ENCODE peak calls at places on chromosomes 12 and 14, in nine cellular contexts. One of them, this sample, is unnamed. For H3K9me2 and H3K36me3, the result is how much of the 10 kb centered on the place peaks cover.

GRCh38 chr12:49264466-49264872 is 413 bp upstream of the TUBA1C start:
- DNase-seq in OCI-LY7: peak
- DNase-seq in Karpas-422: peak
- DNase-seq in GM23248: peak
- DNase-seq in PC-3: no peak
- DNase-seq in SK-N-SH: no peak
- DNase-seq in HCT116: no peak
- DNase-seq in PC-9: no peak
- DNase-seq in hepatocyte: peak
- DNase-seq in this sample: peak

GRCh38 chr12:108400060-108400459 is 60.9 kb upstream of the CMKLR1 start:
- DNase-seq in hepatocyte: no peak
- DNase-seq in OCI-LY7: no peak
- DNase-seq in HCT116: no peak
- DNase-seq in PC-9: no peak
- DNase-seq in SK-N-SH: peak
- DNase-seq in Karpas-422: no peak
- DNase-seq in PC-3: no peak
- DNase-seq in GM23248: no peak
- DNase-seq in this sample: no peak

GRCh38 chr14:57732886-57733285 is 133.0 kb downstream of the SLC35F4 start:
- DNase-seq in hepatocyte: peak
- DNase-seq in SK-N-SH: no peak
- DNase-seq in OCI-LY7: no peak
- DNase-seq in GM23248: peak
- DNase-seq in PC-9: no peak
- DNase-seq in HCT116: no peak
- DNase-seq in Karpas-422: no peak
- DNase-seq in PC-3: peak
- DNase-seq in this sample: no peak

GRCh38 chr14:53356361-53357150 is 203.4 kb upstream of the DDHD1 start:
- DNase-seq in HCT116: no peak
- DNase-seq in hepatocyte: no peak
- DNase-seq in PC-3: no peak
- DNase-seq in OCI-LY7: no peak
- DNase-seq in GM23248: peak
- DNase-seq in PC-9: no peak
- DNase-seq in Karpas-422: no peak
- DNase-seq in SK-N-SH: no peak
- DNase-seq in this sample: no peak

GRCh38 chr14:66000771-66001170 is 485.4 kb upstream of the CCDC196 start:
- DNase-seq in OCI-LY7: no peak
- DNase-seq in hepatocyte: no peak
- DNase-seq in PC-3: peak
- DNase-seq in GM23248: no peak
- DNase-seq in PC-9: no peak
- DNase-seq in Karpas-422: no peak
- DNase-seq in SK-N-SH: no peak
- DNase-seq in HCT116: no peak
- DNase-seq in this sample: no peak

GRCh38 chr14:33057585-33057984 is 118.9 kb downstream of the NPAS3 start:
- DNase-seq in SK-N-SH: no peak
- DNase-seq in OCI-LY7: no peak
- DNase-seq in PC-9: no peak
- DNase-seq in GM23248: no peak
- DNase-seq in PC-3: peak
- DNase-seq in Karpas-422: no peak
- DNase-seq in HCT116: no peak
- DNase-seq in hepatocyte: no peak
- DNase-seq in this sample: no peak

GRCh38 chr14:77109656-77110055 is 11.6 kb downstream of the CIPC start:
- DNase-seq in SK-N-SH: no peak
- DNase-seq in Karpas-422: no peak
- DNase-seq in PC-9: no peak
- DNase-seq in hepatocyte: no peak
- DNase-seq in GM23248: no peak
- DNase-seq in PC-3: no peak
- DNase-seq in HCT116: no peak
- DNase-seq in OCI-LY7: no peak
- DNase-seq in this sample: no peak

GRCh38 chr12:9365296-9365695 is 157.1 kb upstream of the PZP start:
- DNase-seq in hepatocyte: no peak
- DNase-seq in PC-3: no peak
- DNase-seq in HCT116: no peak
- DNase-seq in PC-9: no peak
- DNase-seq in GM23248: peak
- DNase-seq in Karpas-422: no peak
- DNase-seq in SK-N-SH: no peak
- DNase-seq in OCI-LY7: no peak
- DNase-seq in this sample: no peak

GRCh38 chr12:48934312-48934706 is 9.0 kb upstream of the FKBP11 start:
- DNase-seq in HCT116: no peak
- DNase-seq in Karpas-422: no peak
- DNase-seq in PC-9: no peak
- DNase-seq in SK-N-SH: peak
- DNase-seq in GM23248: no peak
- DNase-seq in PC-3: peak
- DNase-seq in OCI-LY7: no peak
- DNase-seq in hepatocyte: no peak
- DNase-seq in this sample: peak

GRCh38 chr14:71555654-71556559 is 376.3 kb upstream of the RGS6 start:
- DNase-seq in Karpas-422: no peak
- DNase-seq in OCI-LY7: peak
- DNase-seq in SK-N-SH: no peak
- DNase-seq in PC-3: no peak
- DNase-seq in hepatocyte: peak
- DNase-seq in PC-9: no peak
- DNase-seq in GM23248: peak
- DNase-seq in HCT116: no peak
- DNase-seq in this sample: peak

GRCh38 chr12:3973939-3974644 is 100.9 kb upstream of the PARP11 start:
- DNase-seq in GM23248: no peak
- DNase-seq in SK-N-SH: no peak
- DNase-seq in hepatocyte: no peak
- DNase-seq in HCT116: no peak
- DNase-seq in Karpas-422: no peak
- DNase-seq in PC-3: no peak
- DNase-seq in OCI-LY7: no peak
- DNase-seq in PC-9: no peak
- DNase-seq in this sample: no peak

GRCh38 chr12:99119943-99120342 is 474.9 kb downstream of the APAF1 start:
- DNase-seq in SK-N-SH: no peak
- DNase-seq in PC-9: no peak
- DNase-seq in HCT116: no peak
- DNase-seq in GM23248: no peak
- DNase-seq in OCI-LY7: no peak
- DNase-seq in PC-3: no peak
- DNase-seq in hepatocyte: no peak
- DNase-seq in Karpas-422: no peak
- DNase-seq in this sample: no peak

GRCh38 chr14:66395300-66395699 is 90.9 kb upstream of the CCDC196 start:
- DNase-seq in OCI-LY7: no peak
- DNase-seq in PC-3: peak
- DNase-seq in GM23248: no peak
- DNase-seq in SK-N-SH: no peak
- DNase-seq in PC-9: peak
- DNase-seq in hepatocyte: no peak
- DNase-seq in Karpas-422: no peak
- DNase-seq in HCT116: no peak
- DNase-seq in this sample: peak

GRCh38 chr14:51210594-51210993 is 29.5 kb upstream of the TMX1 start:
- DNase-seq in PC-9: no peak
- DNase-seq in HCT116: no peak
- DNase-seq in Karpas-422: no peak
- DNase-seq in SK-N-SH: no peak
- DNase-seq in PC-3: no peak
- DNase-seq in OCI-LY7: no peak
- DNase-seq in GM23248: no peak
- DNase-seq in hepatocyte: no peak
- DNase-seq in this sample: no peak

GRCh38 chr12:69330475-69331473 is 17.4 kb upstream of the LYZ start:
- DNase-seq in hepatocyte: peak
- DNase-seq in SK-N-SH: peak
- DNase-seq in Karpas-422: peak
- DNase-seq in PC-3: peak
- DNase-seq in OCI-LY7: peak
- DNase-seq in PC-9: no peak
- DNase-seq in HCT116: no peak
- DNase-seq in GM23248: peak
- DNase-seq in this sample: peak

GRCh38 chr12:109795023-109795422 is 38.2 kb downstream of the TRPV4 start:
- DNase-seq in PC-3: peak
- DNase-seq in Karpas-422: no peak
- DNase-seq in OCI-LY7: no peak
- DNase-seq in PC-9: peak
- DNase-seq in hepatocyte: no peak
- DNase-seq in SK-N-SH: no peak
- DNase-seq in GM23248: peak
- DNase-seq in HCT116: no peak
- DNase-seq in this sample: no peak

GRCh38 chr14:98462908-98463307 is 809.1 kb downstream of the BCL11B start:
- DNase-seq in HCT116: no peak
- DNase-seq in SK-N-SH: no peak
- DNase-seq in PC-3: no peak
- DNase-seq in GM23248: no peak
- DNase-seq in OCI-LY7: no peak
- DNase-seq in hepatocyte: no peak
- DNase-seq in Karpas-422: no peak
- DNase-seq in PC-9: no peak
- DNase-seq in this sample: no peak

DNA sequence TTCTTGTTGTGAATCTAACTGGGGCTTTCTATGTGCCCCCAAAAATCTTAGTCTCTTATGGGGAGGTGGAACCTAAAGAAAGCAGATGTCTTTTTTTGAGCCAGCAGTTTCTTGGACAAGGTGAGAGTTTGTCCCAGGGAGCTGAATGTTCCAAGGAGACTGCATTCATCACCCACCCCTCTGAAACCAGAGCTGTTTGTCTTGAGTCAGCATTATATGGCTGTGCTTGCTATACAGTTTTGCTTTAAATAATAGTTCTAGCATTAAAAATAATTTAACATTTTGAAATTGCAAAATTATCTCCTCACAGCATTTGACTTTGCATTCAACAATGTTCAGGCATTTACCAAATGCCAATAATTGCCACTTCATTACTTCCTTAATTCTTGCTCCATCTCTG is 813.3 kb downstream of the BCL11B start:
- DNase-seq in PC-3: no peak
- DNase-seq in Karpas-422: no peak
- DNase-seq in SK-N-SH: no peak
- DNase-seq in hepatocyte: no peak
- DNase-seq in OCI-LY7: no peak
- DNase-seq in GM23248: no peak
- DNase-seq in HCT116: no peak
- DNase-seq in PC-9: no peak
- DNase-seq in this sample: no peak
- H3K9me2 ChIP-seq in PC-3: under half
- H3K9me2 ChIP-seq in Karpas-422: under half
- H3K9me2 ChIP-seq in SK-N-SH: under half
- H3K9me2 ChIP-seq in hepatocyte: under half
- H3K9me2 ChIP-seq in OCI-LY7: under half
- H3K9me2 ChIP-seq in GM23248: under half
- H3K9me2 ChIP-seq in HCT116: under half
- H3K9me2 ChIP-seq in PC-9: under half
- H3K9me2 ChIP-seq in this sample: under half

DNA sequence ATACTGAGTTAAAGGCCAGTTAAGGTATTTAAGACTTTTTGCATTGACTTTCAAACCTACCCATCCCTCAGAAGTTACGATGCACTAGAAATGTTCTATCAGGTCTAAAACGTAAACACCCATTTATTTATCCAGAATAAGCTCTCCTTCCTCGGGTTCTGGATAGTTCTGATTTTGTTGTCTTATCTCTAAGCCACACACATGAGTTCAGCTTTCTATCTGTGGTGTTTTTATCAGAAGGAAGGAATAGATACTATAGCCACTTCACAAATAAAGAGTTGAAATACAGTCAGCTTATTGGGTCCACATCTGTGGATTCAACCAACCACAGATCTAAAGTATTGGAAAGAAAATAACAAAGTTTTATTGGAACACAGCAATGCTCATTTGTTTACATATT is 5.4 kb downstream of the SFSWAP start:
- DNase-seq in HCT116: no peak
- DNase-seq in OCI-LY7: no peak
- DNase-seq in GM23248: no peak
- DNase-seq in SK-N-SH: no peak
- DNase-seq in PC-9: no peak
- DNase-seq in Karpas-422: no peak
- DNase-seq in PC-3: no peak
- DNase-seq in hepatocyte: no peak
- DNase-seq in this sample: no peak
- H3K36me3 ChIP-seq in HCT116: half or more
- H3K36me3 ChIP-seq in OCI-LY7: half or more
- H3K36me3 ChIP-seq in GM23248: half or more
- H3K36me3 ChIP-seq in SK-N-SH: half or more
- H3K36me3 ChIP-seq in PC-9: under half
- H3K36me3 ChIP-seq in Karpas-422: half or more
- H3K36me3 ChIP-seq in PC-3: half or more
- H3K36me3 ChIP-seq in hepatocyte: under half
- H3K36me3 ChIP-seq in this sample: under half

DNA sequence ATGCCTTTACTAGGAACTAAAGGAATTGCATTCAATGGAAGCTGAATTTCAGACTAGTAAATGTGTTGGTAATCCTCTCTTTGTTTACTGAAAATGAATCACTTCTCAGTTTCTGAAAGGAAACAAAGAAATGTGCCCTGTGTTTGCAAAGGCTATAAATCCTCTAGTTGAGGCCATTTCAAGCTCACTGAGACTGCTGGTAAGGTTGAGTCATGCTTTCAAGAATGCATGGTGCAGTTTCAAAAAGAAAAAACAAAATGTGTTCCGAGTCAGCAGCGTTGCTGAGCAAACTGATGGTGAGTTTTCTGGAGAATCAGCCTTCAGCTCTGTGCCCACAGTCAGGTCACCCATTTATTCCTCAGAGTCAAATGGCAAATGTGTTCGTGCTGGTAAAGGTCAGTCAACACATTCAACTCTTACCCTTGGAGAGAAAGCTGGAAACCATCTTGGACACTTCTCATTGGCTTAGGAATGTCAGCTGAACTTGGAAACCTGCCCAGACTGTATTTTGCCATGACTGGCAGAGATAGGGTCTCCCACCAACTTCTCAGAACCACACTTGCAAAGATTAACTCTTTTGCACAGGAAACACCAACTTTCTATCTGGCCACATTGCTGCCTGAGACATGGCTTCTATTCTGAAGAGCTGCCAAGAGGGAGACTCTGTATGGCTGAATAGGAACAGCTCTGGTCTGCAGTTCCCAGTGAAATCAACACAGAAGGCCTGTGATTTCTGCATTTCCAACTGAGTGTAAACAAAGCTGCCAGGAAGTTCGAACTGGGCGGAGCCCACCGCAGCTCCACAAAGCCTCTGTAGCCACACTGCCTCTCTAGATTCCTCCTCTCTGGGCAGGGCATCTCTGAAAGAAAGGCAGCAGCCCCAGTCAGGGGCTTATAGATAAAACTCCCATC is 484.4 kb downstream of the ATP23 start:
- DNase-seq in Karpas-422: no peak
- DNase-seq in hepatocyte: peak
- DNase-seq in PC-9: peak
- DNase-seq in OCI-LY7: no peak
- DNase-seq in SK-N-SH: no peak
- DNase-seq in PC-3: peak
- DNase-seq in GM23248: peak
- DNase-seq in HCT116: peak
- DNase-seq in this sample: peak
- H3K27ac ChIP-seq in Karpas-422: no peak
- H3K27ac ChIP-seq in hepatocyte: peak
- H3K27ac ChIP-seq in PC-9: peak
- H3K27ac ChIP-seq in OCI-LY7: no peak
- H3K27ac ChIP-seq in SK-N-SH: peak
- H3K27ac ChIP-seq in PC-3: peak
- H3K27ac ChIP-seq in GM23248: peak
- H3K27ac ChIP-seq in HCT116: peak
- H3K27ac ChIP-seq in this sample: peak

GRCh38 chr12:88805692-88806091 is 225.4 kb upstream of the KITLG start:
- DNase-seq in PC-3: no peak
- DNase-seq in PC-9: no peak
- DNase-seq in OCI-LY7: no peak
- DNase-seq in hepatocyte: peak
- DNase-seq in GM23248: peak
- DNase-seq in HCT116: no peak
- DNase-seq in Karpas-422: no peak
- DNase-seq in SK-N-SH: no peak
- DNase-seq in this sample: peak
- H3K9me2 ChIP-seq in PC-3: under half
- H3K9me2 ChIP-seq in PC-9: under half
- H3K9me2 ChIP-seq in OCI-LY7: under half
- H3K9me2 ChIP-seq in hepatocyte: under half
- H3K9me2 ChIP-seq in GM23248: under half
- H3K9me2 ChIP-seq in HCT116: under half
- H3K9me2 ChIP-seq in Karpas-422: under half
- H3K9me2 ChIP-seq in SK-N-SH: under half
- H3K9me2 ChIP-seq in this sample: under half

This sample was measured in MM.1S.